ENCODE peak calls at places on chromosomes 12 and 14, in five cellular contexts. One of them, this sample, is unnamed. For H3K27me3, the result is how much of the 10 kb centered on the place peaks cover.

GRCh38 chr12:92593734-92594402 is 108.9 kb upstream of the PLEKHG7 start:
- DNase-seq in endothelial cell of umbilical vein: peak
- DNase-seq in cardiac muscle cell: no peak
- DNase-seq in ovary: no peak
- DNase-seq in left ventricle myocardium inferior: no peak
- DNase-seq in this sample: no peak

GRCh38 chr14:22748188-22748587 is 18.3 kb upstream of the OXA1L start:
- DNase-seq in endothelial cell of umbilical vein: no peak
- DNase-seq in cardiac muscle cell: no peak
- DNase-seq in ovary: no peak
- DNase-seq in left ventricle myocardium inferior: no peak
- DNase-seq in this sample: no peak

GRCh38 chr14:102088012-102088792 is 1.4 kb upstream of the HSP90AA1 start:
- DNase-seq in endothelial cell of umbilical vein: peak
- DNase-seq in cardiac muscle cell: no peak
- DNase-seq in ovary: peak
- DNase-seq in left ventricle myocardium inferior: peak
- DNase-seq in this sample: peak

GRCh38 chr12:848519-849191 is 96.3 kb downstream of the WNK1 start:
- DNase-seq in endothelial cell of umbilical vein: peak
- DNase-seq in cardiac muscle cell: no peak
- DNase-seq in ovary: no peak
- DNase-seq in left ventricle myocardium inferior: no peak
- DNase-seq in this sample: no peak

GRCh38 chr12:25054783-25055144 is 105.9 kb upstream of the BCAT1 start:
- DNase-seq in endothelial cell of umbilical vein: no peak
- DNase-seq in cardiac muscle cell: no peak
- DNase-seq in ovary: no peak
- DNase-seq in left ventricle myocardium inferior: no peak
- DNase-seq in this sample: no peak

GRCh38 chr12:12983420-12984035 is 16.5 kb downstream of the HEBP1 start:
- DNase-seq in endothelial cell of umbilical vein: peak
- DNase-seq in cardiac muscle cell: peak
- DNase-seq in ovary: no peak
- DNase-seq in left ventricle myocardium inferior: no peak
- DNase-seq in this sample: no peak

GRCh38 chr12:54759751-54760150 is 94.6 kb upstream of the MUCL1 start:
- DNase-seq in endothelial cell of umbilical vein: no peak
- DNase-seq in cardiac muscle cell: peak
- DNase-seq in ovary: no peak
- DNase-seq in left ventricle myocardium inferior: no peak
- DNase-seq in this sample: no peak

GRCh38 chr12:51270847-51271518 is 768 bp upstream of the SMAGP start:
- DNase-seq in endothelial cell of umbilical vein: peak
- DNase-seq in cardiac muscle cell: no peak
- DNase-seq in ovary: no peak
- DNase-seq in left ventricle myocardium inferior: no peak
- DNase-seq in this sample: no peak

GRCh38 chr12:54725233-54725843 is 77.2 kb upstream of the DCD start:
- DNase-seq in endothelial cell of umbilical vein: peak
- DNase-seq in cardiac muscle cell: peak
- DNase-seq in ovary: no peak
- DNase-seq in left ventricle myocardium inferior: no peak
- DNase-seq in this sample: no peak

GRCh38 chr12:120583478-120584030 is 2.4 kb upstream of the POP5 start:
- DNase-seq in endothelial cell of umbilical vein: peak
- DNase-seq in cardiac muscle cell: peak
- DNase-seq in ovary: peak
- DNase-seq in left ventricle myocardium inferior: peak
- DNase-seq in this sample: peak

GRCh38 chr14:105860615-105861580 is 334.5 kb downstream of the TMEM121 start:
- DNase-seq in endothelial cell of umbilical vein: no peak
- DNase-seq in cardiac muscle cell: no peak
- DNase-seq in ovary: peak
- DNase-seq in left ventricle myocardium inferior: peak
- DNase-seq in this sample: no peak

GRCh38 chr12:7158866-7159600 is 28.9 kb downstream of the CLSTN3 start:
- DNase-seq in endothelial cell of umbilical vein: no peak
- DNase-seq in cardiac muscle cell: no peak
- DNase-seq in ovary: no peak
- DNase-seq in left ventricle myocardium inferior: no peak
- DNase-seq in this sample: no peak

GRCh38 chr14:105851716-105852377 is 325.5 kb downstream of the TMEM121 start:
- DNase-seq in endothelial cell of umbilical vein: no peak
- DNase-seq in cardiac muscle cell: no peak
- DNase-seq in ovary: no peak
- DNase-seq in left ventricle myocardium inferior: no peak
- DNase-seq in this sample: no peak

GRCh38 chr12:3527181-3527580 is 36.2 kb downstream of the PRMT8 start:
- DNase-seq in endothelial cell of umbilical vein: peak
- DNase-seq in cardiac muscle cell: no peak
- DNase-seq in ovary: no peak
- DNase-seq in left ventricle myocardium inferior: no peak
- DNase-seq in this sample: no peak

GRCh38 chr14:55731881-55732498 is 152.0 kb downstream of the KTN1 start:
- DNase-seq in endothelial cell of umbilical vein: peak
- DNase-seq in cardiac muscle cell: peak
- DNase-seq in ovary: no peak
- DNase-seq in left ventricle myocardium inferior: no peak
- DNase-seq in this sample: peak

GRCh38 chr14:80567905-80568512 is 356.7 kb upstream of the DIO2 start:
- DNase-seq in endothelial cell of umbilical vein: no peak
- DNase-seq in cardiac muscle cell: no peak
- DNase-seq in ovary: no peak
- DNase-seq in left ventricle myocardium inferior: no peak
- DNase-seq in this sample: no peak

GRCh38 chr14:73783107-73783727 is 68.4 kb upstream of the PTGR2 start:
- DNase-seq in endothelial cell of umbilical vein: no peak
- DNase-seq in cardiac muscle cell: peak
- DNase-seq in ovary: no peak
- DNase-seq in left ventricle myocardium inferior: no peak
- DNase-seq in this sample: no peak

GRCh38 chr12:9244894-9245293 is 36.7 kb upstream of the PZP start:
- DNase-seq in endothelial cell of umbilical vein: no peak
- DNase-seq in cardiac muscle cell: no peak
- DNase-seq in ovary: no peak
- DNase-seq in left ventricle myocardium inferior: no peak
- DNase-seq in this sample: peak

GRCh38 chr12:109571773-109572505 is 1.4 kb downstream of the MMAB start:
- DNase-seq in endothelial cell of umbilical vein: no peak
- DNase-seq in cardiac muscle cell: no peak
- DNase-seq in ovary: no peak
- DNase-seq in left ventricle myocardium inferior: no peak
- DNase-seq in this sample: no peak

GRCh38 chr12:82746668-82747067 is 60.0 kb downstream of the TMTC2 start:
- DNase-seq in endothelial cell of umbilical vein: peak
- DNase-seq in cardiac muscle cell: no peak
- DNase-seq in ovary: no peak
- DNase-seq in left ventricle myocardium inferior: no peak
- DNase-seq in this sample: no peak

GRCh38 chr12:87425942-87426554 is 603.2 kb downstream of the C12orf50 start:
- DNase-seq in endothelial cell of umbilical vein: no peak
- DNase-seq in cardiac muscle cell: no peak
- DNase-seq in ovary: no peak
- DNase-seq in left ventricle myocardium inferior: no peak
- DNase-seq in this sample: no peak

GRCh38 chr12:75943730-75944096 is 87.9 kb downstream of the PHLDA1 start:
- DNase-seq in endothelial cell of umbilical vein: no peak
- DNase-seq in cardiac muscle cell: no peak
- DNase-seq in ovary: no peak
- DNase-seq in left ventricle myocardium inferior: no peak
- DNase-seq in this sample: no peak

GRCh38 chr14:59583755-59584154 is 7.1 kb upstream of the CCDC175 start:
- DNase-seq in endothelial cell of umbilical vein: no peak
- DNase-seq in cardiac muscle cell: peak
- DNase-seq in ovary: no peak
- DNase-seq in left ventricle myocardium inferior: no peak
- DNase-seq in this sample: no peak

GRCh38 chr12:53530056-53530455 is 22.8 kb upstream of the NPFF start:
- DNase-seq in endothelial cell of umbilical vein: no peak
- DNase-seq in cardiac muscle cell: no peak
- DNase-seq in ovary: no peak
- DNase-seq in left ventricle myocardium inferior: no peak
- DNase-seq in this sample: no peak

GRCh38 chr14:105144666-105145380 is 23.8 kb downstream of the JAG2 start:
- DNase-seq in endothelial cell of umbilical vein: no peak
- DNase-seq in cardiac muscle cell: no peak
- DNase-seq in ovary: no peak
- DNase-seq in left ventricle myocardium inferior: peak
- DNase-seq in this sample: no peak

GRCh38 chr14:33120966-33121365 is 182.3 kb downstream of the NPAS3 start:
- DNase-seq in endothelial cell of umbilical vein: no peak
- DNase-seq in cardiac muscle cell: no peak
- DNase-seq in ovary: no peak
- DNase-seq in left ventricle myocardium inferior: no peak
- DNase-seq in this sample: no peak
- H3K27ac ChIP-seq in endothelial cell of umbilical vein: no peak
- H3K27ac ChIP-seq in cardiac muscle cell: no peak
- H3K27ac ChIP-seq in ovary: no peak
- H3K27ac ChIP-seq in left ventricle myocardium inferior: no peak
- H3K27ac ChIP-seq in this sample: no peak

DNA sequence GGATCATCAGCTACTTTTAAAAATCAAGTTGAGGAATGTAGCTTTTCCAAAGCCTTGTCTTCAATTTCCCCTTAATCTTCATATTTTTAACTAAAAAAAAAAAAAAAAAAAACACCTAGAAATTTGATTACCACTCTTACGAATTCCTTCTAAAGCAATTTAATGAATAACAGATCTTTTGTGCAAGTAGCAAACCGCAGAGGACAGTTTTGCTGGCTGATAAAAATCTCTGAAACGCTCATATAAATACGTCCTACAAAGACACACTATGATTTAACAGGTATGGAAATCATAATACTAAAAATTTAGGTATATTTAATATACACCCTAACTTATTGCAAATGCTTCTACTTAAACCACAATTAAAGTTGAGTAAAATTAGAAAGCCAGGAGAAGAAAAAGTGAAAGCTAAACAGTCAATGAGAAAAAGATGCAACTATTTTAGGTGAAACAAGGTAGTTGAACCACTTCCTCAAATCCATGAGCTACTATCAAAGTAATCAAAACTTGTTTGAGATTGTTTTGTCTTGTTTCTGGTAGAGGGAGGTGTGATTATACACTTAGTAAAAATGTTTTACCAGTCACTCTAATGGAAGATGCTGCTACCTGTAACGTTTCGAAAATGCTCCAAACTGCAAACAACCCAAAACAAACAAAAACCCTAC is 2.3 kb downstream of the PAWR start:
- DNase-seq in endothelial cell of umbilical vein: peak
- DNase-seq in cardiac muscle cell: no peak
- DNase-seq in ovary: no peak
- DNase-seq in left ventricle myocardium inferior: no peak
- DNase-seq in this sample: no peak
- H3K27me3 ChIP-seq in endothelial cell of umbilical vein: under half
- H3K27me3 ChIP-seq in cardiac muscle cell: under half
- H3K27me3 ChIP-seq in ovary: under half
- H3K27me3 ChIP-seq in left ventricle myocardium inferior: under half
- H3K27me3 ChIP-seq in this sample: under half

GRCh38 chr14:85529803-85530574 is at the start of gene FLRT2:
- DNase-seq in endothelial cell of umbilical vein: peak
- DNase-seq in cardiac muscle cell: peak
- DNase-seq in ovary: peak
- DNase-seq in left ventricle myocardium inferior: peak
- DNase-seq in this sample: peak

GRCh38 chr14:85531594-85532391 is 1.8 kb downstream of the FLRT2 start:
- DNase-seq in endothelial cell of umbilical vein: peak
- DNase-seq in cardiac muscle cell: peak
- DNase-seq in ovary: peak
- DNase-seq in left ventricle myocardium inferior: peak
- DNase-seq in this sample: no peak

GRCh38 chr14:85530626-85531025 is 682 bp downstream of the FLRT2 start:
- DNase-seq in endothelial cell of umbilical vein: no peak
- DNase-seq in cardiac muscle cell: no peak
- DNase-seq in ovary: no peak
- DNase-seq in left ventricle myocardium inferior: no peak
- DNase-seq in this sample: no peak

GRCh38 chr14:85532570-85532969 is 2.6 kb downstream of the FLRT2 start:
- DNase-seq in endothelial cell of umbilical vein: no peak
- DNase-seq in cardiac muscle cell: no peak
- DNase-seq in ovary: no peak
- DNase-seq in left ventricle myocardium inferior: no peak
- DNase-seq in this sample: no peak

GRCh38 chr14:85531141-85531593 is 1.2 kb downstream of the FLRT2 start:
- DNase-seq in endothelial cell of umbilical vein: peak
- DNase-seq in cardiac muscle cell: peak
- DNase-seq in ovary: peak
- DNase-seq in left ventricle myocardium inferior: peak
- DNase-seq in this sample: no peak
- H3K27ac ChIP-seq in endothelial cell of umbilical vein: peak
- H3K27ac ChIP-seq in cardiac muscle cell: no peak
- H3K27ac ChIP-seq in ovary: peak
- H3K27ac ChIP-seq in left ventricle myocardium inferior: peak
- H3K27ac ChIP-seq in this sample: peak

GRCh38 chr12:57627504-57628279 is 5.3 kb downstream of the B4GALNT1 start:
- DNase-seq in endothelial cell of umbilical vein: no peak
- DNase-seq in cardiac muscle cell: no peak
- DNase-seq in ovary: peak
- DNase-seq in left ventricle myocardium inferior: no peak
- DNase-seq in this sample: no peak
- H3K27me3 ChIP-seq in endothelial cell of umbilical vein: half or more
- H3K27me3 ChIP-seq in cardiac muscle cell: half or more
- H3K27me3 ChIP-seq in ovary: under half
- H3K27me3 ChIP-seq in left ventricle myocardium inferior: half or more
- H3K27me3 ChIP-seq in this sample: under half

GRCh38 chr14:69046468-69046867 is 67.4 kb upstream of the ACTN1 start:
- DNase-seq in endothelial cell of umbilical vein: peak
- DNase-seq in cardiac muscle cell: no peak
- DNase-seq in ovary: no peak
- DNase-seq in left ventricle myocardium inferior: no peak
- DNase-seq in this sample: no peak

GRCh38 chr14:69044296-69044695 is 65.2 kb upstream of the ACTN1 start:
- DNase-seq in endothelial cell of umbilical vein: no peak
- DNase-seq in cardiac muscle cell: no peak
- DNase-seq in ovary: no peak
- DNase-seq in left ventricle myocardium inferior: no peak
- DNase-seq in this sample: no peak

GRCh38 chr14:69043598-69044267 is 64.6 kb upstream of the ACTN1 start:
- DNase-seq in endothelial cell of umbilical vein: peak
- DNase-seq in cardiac muscle cell: no peak
- DNase-seq in ovary: no peak
- DNase-seq in left ventricle myocardium inferior: no peak
- DNase-seq in this sample: no peak

GRCh38 chr14:69045857-69046351 is 66.8 kb upstream of the ACTN1 start:
- DNase-seq in endothelial cell of umbilical vein: peak
- DNase-seq in cardiac muscle cell: peak
- DNase-seq in ovary: no peak
- DNase-seq in left ventricle myocardium inferior: no peak
- DNase-seq in this sample: no peak

GRCh38 chr14:69044965-69045555 is 66.0 kb upstream of the ACTN1 start:
- DNase-seq in endothelial cell of umbilical vein: peak
- DNase-seq in cardiac muscle cell: no peak
- DNase-seq in ovary: peak
- DNase-seq in left ventricle myocardium inferior: peak
- DNase-seq in this sample: no peak
- H3K27ac ChIP-seq in endothelial cell of umbilical vein: no peak
- H3K27ac ChIP-seq in cardiac muscle cell: no peak
- H3K27ac ChIP-seq in ovary: no peak
- H3K27ac ChIP-seq in left ventricle myocardium inferior: peak
- H3K27ac ChIP-seq in this sample: peak